ENCODE peak calls at places on chromosomes 4 and X, in five cellular contexts. S is SK-N-SH, U is GM12878, J is HCT116, Y is HepG2. P is an unnamed sample.

GRCh38 chr4:48307528-48307927 is 33.8 kb upstream of the SLAIN2 start:
- DNase-seq in S (no peak), J (no peak), Y (no peak), U (no peak), P (no peak)

GRCh38 chrX:18877472-18877871 is 106.4 kb downstream of the PHKA2 start:
- DNase-seq in J (no peak), Y (peak), U (no peak), S (peak), P (no peak)

GRCh38 chr4:115844180-115844579 is 730.8 kb upstream of the NDST4 start:
- DNase-seq in S (no peak), J (no peak), Y (peak), U (no peak), P (no peak)

GRCh38 chr4:1451106-1451751 is 45.0 kb upstream of the NKX1-1 start:
- DNase-seq in U (no peak), J (no peak), Y (no peak), S (peak), P (no peak)

GRCh38 chr4:2132438-2132837 is 73.3 kb downstream of the NAT8L start:
- DNase-seq in U (no peak), J (peak), S (no peak), Y (no peak), P (no peak)

GRCh38 chr4:38762560-38762959 is 20.2 kb downstream of the TLR10 start:
- DNase-seq in S (no peak), U (no peak), Y (no peak), J (no peak), P (no peak)

GRCh38 chrX:100328342-100328741 is 81.7 kb downstream of the PCDH19 start:
- DNase-seq in U (no peak), J (no peak), S (no peak), Y (no peak), P (no peak)

GRCh38 chr4:90349632-90350031 is 222.4 kb downstream of the CCSER1 start:
- DNase-seq in J (no peak), Y (no peak), U (no peak), S (no peak), P (no peak)

GRCh38 chrX:10697552-10697951 is 77.2 kb upstream of the MID1 start:
- DNase-seq in J (no peak), Y (no peak), S (no peak), U (no peak), P (no peak)

GRCh38 chr4:80153800-80154546 is 43.3 kb upstream of the PRDM8 start:
- DNase-seq in Y (no peak), S (peak), U (no peak), J (no peak), P (no peak)

GRCh38 chr4:122914292-122914904 is 8.0 kb downstream of the NUDT6 start:
- DNase-seq in Y (peak), S (peak), U (peak), J (no peak), P (no peak)

GRCh38 chr4:151031831-151032605 is 16.9 kb upstream of the LRBA start:
- DNase-seq in J (no peak), U (peak), Y (no peak), S (peak), P (peak)

GRCh38 chrX:1657367-1658082 is 42.7 kb downstream of the ASMT start:
- DNase-seq in J (no peak), S (no peak), Y (no peak), U (peak), P (no peak)

GRCh38 chr4:589219-589963 is 13.3 kb upstream of the TMEM271 start:
- DNase-seq in J (no peak), Y (no peak), S (no peak), U (no peak), P (no peak)

GRCh38 chr4:83329521-83330105 is 5.0 kb downstream of the HPSE start:
- DNase-seq in J (no peak), S (no peak), U (no peak), Y (no peak), P (no peak)

GRCh38 chr4:101158136-101158485 is 189.2 kb downstream of the PPP3CA start:
- DNase-seq in Y (no peak), U (no peak), J (no peak), S (no peak), P (no peak)

GRCh38 chr4:48067536-48067935 is 51.0 kb downstream of the NIPAL1 start:
- DNase-seq in U (no peak), J (no peak), Y (no peak), S (no peak), P (no peak)

GRCh38 chr4:80202784-80203553 is 5.7 kb downstream of the PRDM8 start:
- DNase-seq in S (no peak), U (no peak), Y (no peak), J (no peak), P (no peak)

GRCh38 chr4:186724048-186724860 is 598 bp upstream of the FAT1 start:
- DNase-seq in Y (no peak), U (no peak), S (peak), J (no peak), P (peak)

GRCh38 chr4:88276952-88277710 is 7.2 kb downstream of the PPM1K start:
- DNase-seq in Y (no peak), S (no peak), U (no peak), J (no peak), P (no peak)

GRCh38 chr4:104352211-104352610 is 142.5 kb downstream of the CXXC4 start:
- DNase-seq in S (no peak), Y (peak), U (no peak), J (no peak), P (no peak)

GRCh38 chr4:113603926-113604325 is 157.6 kb downstream of the CAMK2D start:
- DNase-seq in U (no peak), S (no peak), Y (no peak), J (no peak), P (no peak)

GRCh38 chr4:7429601-7430078 is 5.1 kb downstream of the PSAPL1 start:
- DNase-seq in J (no peak), S (peak), U (no peak), Y (no peak), P (no peak)

GRCh38 chr4:7431696-7432530 is 2.8 kb downstream of the PSAPL1 start:
- DNase-seq in S (no peak), Y (no peak), J (no peak), U (no peak), P (no peak)

GRCh38 chr4:7432531-7433375 is 2.0 kb downstream of the PSAPL1 start:
- DNase-seq in U (no peak), Y (no peak), J (no peak), S (no peak), P (no peak)

GRCh38 chr4:7430368-7430964 is 4.3 kb downstream of the PSAPL1 start:
- DNase-seq in U (no peak), Y (no peak), S (no peak), J (peak), P (no peak)

DNA sequence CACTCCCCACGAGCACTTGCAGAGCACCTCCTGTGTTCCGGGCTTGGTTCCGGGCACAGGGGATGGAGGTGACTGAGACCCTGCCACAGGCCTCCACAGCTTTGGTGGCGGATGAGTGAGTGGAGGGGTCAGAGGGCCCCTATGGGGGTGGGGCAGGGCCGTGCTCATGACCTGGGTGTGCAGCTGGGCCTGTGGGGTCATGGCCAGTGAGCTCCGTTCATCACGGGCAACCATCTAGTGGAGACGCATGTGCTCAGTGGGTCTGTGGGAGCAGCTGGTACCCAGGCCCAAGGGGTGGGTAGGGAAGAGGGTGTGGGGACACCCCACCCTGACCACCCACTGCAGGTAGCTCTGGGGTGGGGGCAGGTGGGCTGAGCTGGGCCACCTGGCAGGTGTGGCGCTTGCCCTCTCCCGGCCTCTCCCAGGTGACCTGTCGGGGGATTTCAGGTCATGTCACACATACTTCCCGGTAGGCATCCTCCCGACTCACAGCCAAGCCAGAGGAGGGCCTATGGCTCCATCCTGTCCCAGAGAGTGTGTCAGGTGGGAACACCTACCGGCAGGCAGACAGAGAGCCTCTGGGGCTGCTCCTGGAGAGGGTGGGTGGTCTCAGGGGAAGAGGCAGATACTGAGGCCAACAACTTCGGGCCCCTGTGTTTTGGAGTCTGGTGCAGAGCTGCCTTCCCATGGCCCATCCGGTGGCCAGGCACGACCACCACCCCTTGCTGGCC is 3.6 kb downstream of the PSAPL1 start:
- DNase-seq in Y (no peak), S (no peak), J (no peak), U (no peak), P (no peak)
- TF ChIP-seq ZBTB33 in Y (no peak), S (no peak), J (no peak), U (no peak), P (no peak)

DNA sequence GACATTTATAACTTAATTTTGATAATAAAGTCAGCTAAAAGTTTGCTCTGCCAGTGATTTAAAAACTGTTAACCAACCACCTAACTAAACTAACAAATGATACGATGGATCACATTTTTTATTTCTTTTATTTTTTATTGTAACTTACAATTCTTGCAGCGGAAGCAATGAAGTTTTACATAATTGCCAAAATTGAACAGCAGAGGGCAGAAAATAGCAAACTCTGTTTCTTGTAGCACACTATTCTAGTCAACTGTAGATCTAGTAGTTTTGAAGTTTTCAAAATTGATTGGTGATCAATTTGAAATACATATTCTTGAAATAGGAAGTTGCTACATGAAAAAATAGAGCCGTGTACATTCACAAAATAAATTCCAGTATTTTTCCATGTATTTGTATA is 2.8 kb upstream of the GRIA2 start:
- DNase-seq in S (peak), U (no peak), J (peak), Y (peak), P (no peak)
- TF ChIP-seq ZBTB33 in S (no peak), U (no peak), J (no peak), Y (no peak), P (no peak)

GRCh38 chr4:11503166-11503565 is 74.5 kb upstream of the HS3ST1 start:
- DNase-seq in U (no peak), Y (no peak), S (no peak), J (no peak), P (no peak)
- TF ChIP-seq ZBTB33 in U (no peak), Y (no peak), S (no peak), J (no peak), P (no peak)

DNA sequence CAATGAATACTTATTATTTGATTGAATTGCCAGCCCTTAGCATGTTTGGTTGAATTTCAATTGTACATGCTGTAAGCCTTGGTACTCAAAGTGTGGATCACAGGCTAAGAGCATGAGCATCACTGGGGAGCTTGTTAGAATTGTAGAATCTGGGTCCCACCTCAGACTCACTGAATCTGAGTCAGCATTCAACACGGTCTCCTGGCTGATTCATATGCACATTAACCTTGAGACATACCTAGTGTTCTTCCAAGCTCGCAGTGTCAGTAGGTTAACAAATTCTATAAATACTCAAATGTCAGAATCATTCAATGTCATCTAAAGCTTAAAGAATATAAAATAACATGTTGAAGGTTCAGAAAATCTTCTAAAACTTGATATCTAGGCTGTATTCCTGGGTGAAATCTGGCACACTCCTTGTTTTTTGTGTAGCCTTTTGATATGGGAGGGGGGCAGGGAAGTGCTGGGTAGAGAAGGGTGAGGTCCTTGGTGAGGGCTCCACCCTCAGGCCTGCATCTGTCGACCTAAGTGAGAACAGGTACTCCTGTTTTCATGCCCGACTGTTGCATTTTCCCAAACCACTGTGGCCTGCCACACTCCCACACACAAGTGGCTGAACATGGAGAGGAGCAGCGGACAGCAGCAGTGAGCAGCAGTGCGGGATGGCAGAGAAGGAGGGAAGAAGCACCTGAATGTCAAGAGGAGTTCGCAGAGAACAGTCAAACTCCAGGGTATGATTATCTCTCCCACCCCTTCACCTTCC is 529.6 kb upstream of the IGFBP7 start:
- DNase-seq in J (no peak), S (no peak), Y (no peak), U (no peak), P (no peak)
- TF ChIP-seq ZBTB33 in J (no peak), S (no peak), Y (no peak), U (no peak), P (no peak)

GRCh38 chrX:141838016-141838415 is at the start of gene MAGEC3:
- DNase-seq in Y (no peak), J (no peak), S (no peak), U (no peak), P (no peak)
- TF ChIP-seq ZBTB33 in Y (no peak), J (no peak), S (no peak), U (no peak), P (no peak)

GRCh38 chr4:55947912-55948725 is 626 bp upstream of the CEP135 start:
- DNase-seq in J (peak), U (peak), S (peak), Y (peak), P (peak)
- TF ChIP-seq ZBTB33 in J (no peak), U (no peak), S (no peak), Y (no peak), P (no peak)

DNA sequence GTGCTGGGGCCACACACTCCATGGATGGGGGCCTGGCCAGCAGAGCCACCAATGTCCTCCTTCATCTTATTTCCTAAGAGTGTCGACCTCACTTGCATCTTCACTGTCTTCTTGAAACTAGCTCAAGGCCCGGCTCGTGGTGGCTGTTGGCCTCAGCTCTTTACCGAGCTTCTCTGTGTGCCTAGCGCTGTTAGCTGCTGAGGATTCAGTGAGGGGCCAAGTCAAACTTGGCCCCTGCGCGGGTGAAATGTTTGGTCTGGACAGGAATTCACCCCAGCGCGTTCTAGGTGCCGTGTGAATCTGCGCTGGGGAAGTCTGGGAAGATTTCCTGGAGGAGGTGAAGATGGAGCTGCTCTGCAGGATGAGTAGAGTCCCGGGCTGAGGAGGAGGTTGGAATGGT is 8.5 kb downstream of the SORCS2 start:
- DNase-seq in Y (no peak), U (no peak), S (no peak), J (no peak), P (no peak)
- TF ChIP-seq ZBTB33 in Y (no peak), U (no peak), S (no peak), J (no peak), P (no peak)

GRCh38 chrX:69317721-69318120 is 152.5 kb upstream of the PJA1 start:
- DNase-seq in U (no peak), J (no peak), Y (no peak), S (peak), P (no peak)
- TF ChIP-seq ZBTB33 in U (no peak), J (no peak), Y (no peak), S (no peak), P (no peak)

P was measured in K562.